ENCODE peak calls at places on chromosomes 16 and 17, in nine cellular contexts. One of them, this sample, is unnamed.

GRCh38 chr17:2466936-2467335 is 44.8 kb downstream of the METTL16 start:
- DNase-seq in stimulated activated CD4-positive, alpha-beta T cell treated with anti-CD3 and anti-CD28 coated beads, Interleukin-4, amount 100 ng/mL, for 48 hours: no peak
- DNase-seq in choroid plexus epithelial cell: no peak
- DNase-seq in GM18507: no peak
- DNase-seq in GM23248: no peak
- DNase-seq in B cell: no peak
- DNase-seq in HTR-8/SVneo: no peak
- DNase-seq in ACHN: peak
- DNase-seq in stimulated activated CD8-positive, alpha-beta memory T cell treated with anti-CD3 and anti-CD28 coated beads, Interleukin-7, amount 100 ng/mL, for 24 hours: no peak
- DNase-seq in this sample: no peak

GRCh38 chr16:49496656-49497055 is 123.1 kb downstream of the C16orf78 start:
- DNase-seq in stimulated activated CD4-positive, alpha-beta T cell treated with anti-CD3 and anti-CD28 coated beads, Interleukin-4, amount 100 ng/mL, for 48 hours: no peak
- DNase-seq in GM18507: no peak
- DNase-seq in B cell: no peak
- DNase-seq in ACHN: no peak
- DNase-seq in stimulated activated CD8-positive, alpha-beta memory T cell treated with anti-CD3 and anti-CD28 coated beads, Interleukin-7, amount 100 ng/mL, for 24 hours: no peak
- DNase-seq in GM23248: no peak
- DNase-seq in HTR-8/SVneo: no peak
- DNase-seq in choroid plexus epithelial cell: no peak
- DNase-seq in this sample: no peak

GRCh38 chr17:17125136-17126084 is 80.7 kb downstream of the PLD6 start:
- DNase-seq in HTR-8/SVneo: no peak
- DNase-seq in stimulated activated CD4-positive, alpha-beta T cell treated with anti-CD3 and anti-CD28 coated beads, Interleukin-4, amount 100 ng/mL, for 48 hours: no peak
- DNase-seq in GM18507: no peak
- DNase-seq in ACHN: no peak
- DNase-seq in GM23248: no peak
- DNase-seq in stimulated activated CD8-positive, alpha-beta memory T cell treated with anti-CD3 and anti-CD28 coated beads, Interleukin-7, amount 100 ng/mL, for 24 hours: no peak
- DNase-seq in choroid plexus epithelial cell: peak
- DNase-seq in B cell: no peak
- DNase-seq in this sample: peak

GRCh38 chr17:53538129-53538617 is 284.6 kb upstream of the KIF2B start:
- DNase-seq in HTR-8/SVneo: no peak
- DNase-seq in stimulated activated CD8-positive, alpha-beta memory T cell treated with anti-CD3 and anti-CD28 coated beads, Interleukin-7, amount 100 ng/mL, for 24 hours: no peak
- DNase-seq in B cell: no peak
- DNase-seq in GM18507: no peak
- DNase-seq in ACHN: no peak
- DNase-seq in GM23248: no peak
- DNase-seq in stimulated activated CD4-positive, alpha-beta T cell treated with anti-CD3 and anti-CD28 coated beads, Interleukin-4, amount 100 ng/mL, for 48 hours: no peak
- DNase-seq in choroid plexus epithelial cell: no peak
- DNase-seq in this sample: no peak

GRCh38 chr17:70608193-70608592 is 438.9 kb downstream of the KCNJ2 start:
- DNase-seq in GM18507: no peak
- DNase-seq in choroid plexus epithelial cell: peak
- DNase-seq in stimulated activated CD8-positive, alpha-beta memory T cell treated with anti-CD3 and anti-CD28 coated beads, Interleukin-7, amount 100 ng/mL, for 24 hours: no peak
- DNase-seq in stimulated activated CD4-positive, alpha-beta T cell treated with anti-CD3 and anti-CD28 coated beads, Interleukin-4, amount 100 ng/mL, for 48 hours: no peak
- DNase-seq in GM23248: no peak
- DNase-seq in B cell: no peak
- DNase-seq in ACHN: peak
- DNase-seq in HTR-8/SVneo: no peak
- DNase-seq in this sample: no peak

GRCh38 chr16:80670170-80670865 is 129.5 kb downstream of the DYNLRB2 start:
- DNase-seq in stimulated activated CD4-positive, alpha-beta T cell treated with anti-CD3 and anti-CD28 coated beads, Interleukin-4, amount 100 ng/mL, for 48 hours: no peak
- DNase-seq in stimulated activated CD8-positive, alpha-beta memory T cell treated with anti-CD3 and anti-CD28 coated beads, Interleukin-7, amount 100 ng/mL, for 24 hours: peak
- DNase-seq in choroid plexus epithelial cell: no peak
- DNase-seq in GM23248: no peak
- DNase-seq in HTR-8/SVneo: no peak
- DNase-seq in B cell: peak
- DNase-seq in ACHN: no peak
- DNase-seq in GM18507: no peak
- DNase-seq in this sample: no peak

GRCh38 chr17:32314636-32315035 is 27.3 kb downstream of the C17orf75 start:
- DNase-seq in stimulated activated CD4-positive, alpha-beta T cell treated with anti-CD3 and anti-CD28 coated beads, Interleukin-4, amount 100 ng/mL, for 48 hours: no peak
- DNase-seq in choroid plexus epithelial cell: no peak
- DNase-seq in GM23248: no peak
- DNase-seq in HTR-8/SVneo: no peak
- DNase-seq in ACHN: no peak
- DNase-seq in B cell: no peak
- DNase-seq in stimulated activated CD8-positive, alpha-beta memory T cell treated with anti-CD3 and anti-CD28 coated beads, Interleukin-7, amount 100 ng/mL, for 24 hours: no peak
- DNase-seq in GM18507: no peak
- DNase-seq in this sample: no peak

GRCh38 chr16:72834499-72834898 is 213.4 kb downstream of the ZFHX3 start:
- DNase-seq in B cell: no peak
- DNase-seq in HTR-8/SVneo: no peak
- DNase-seq in ACHN: no peak
- DNase-seq in stimulated activated CD8-positive, alpha-beta memory T cell treated with anti-CD3 and anti-CD28 coated beads, Interleukin-7, amount 100 ng/mL, for 24 hours: no peak
- DNase-seq in stimulated activated CD4-positive, alpha-beta T cell treated with anti-CD3 and anti-CD28 coated beads, Interleukin-4, amount 100 ng/mL, for 48 hours: no peak
- DNase-seq in GM23248: no peak
- DNase-seq in choroid plexus epithelial cell: no peak
- DNase-seq in GM18507: no peak
- DNase-seq in this sample: peak

GRCh38 chr16:83971165-83972130 is 3.4 kb downstream of the NECAB2 start:
- DNase-seq in GM18507: no peak
- DNase-seq in stimulated activated CD4-positive, alpha-beta T cell treated with anti-CD3 and anti-CD28 coated beads, Interleukin-4, amount 100 ng/mL, for 48 hours: no peak
- DNase-seq in HTR-8/SVneo: no peak
- DNase-seq in GM23248: peak
- DNase-seq in choroid plexus epithelial cell: no peak
- DNase-seq in B cell: no peak
- DNase-seq in stimulated activated CD8-positive, alpha-beta memory T cell treated with anti-CD3 and anti-CD28 coated beads, Interleukin-7, amount 100 ng/mL, for 24 hours: no peak
- DNase-seq in ACHN: no peak
- DNase-seq in this sample: no peak

GRCh38 chr17:44502598-44503079 is 567 bp downstream of the GPATCH8 start:
- DNase-seq in ACHN: peak
- DNase-seq in stimulated activated CD4-positive, alpha-beta T cell treated with anti-CD3 and anti-CD28 coated beads, Interleukin-4, amount 100 ng/mL, for 48 hours: no peak
- DNase-seq in GM23248: peak
- DNase-seq in GM18507: no peak
- DNase-seq in HTR-8/SVneo: no peak
- DNase-seq in B cell: no peak
- DNase-seq in choroid plexus epithelial cell: peak
- DNase-seq in stimulated activated CD8-positive, alpha-beta memory T cell treated with anti-CD3 and anti-CD28 coated beads, Interleukin-7, amount 100 ng/mL, for 24 hours: no peak
- DNase-seq in this sample: no peak

GRCh38 chr16:12829096-12829888 is 25.6 kb upstream of the CPPED1 start:
- DNase-seq in HTR-8/SVneo: no peak
- DNase-seq in ACHN: no peak
- DNase-seq in stimulated activated CD8-positive, alpha-beta memory T cell treated with anti-CD3 and anti-CD28 coated beads, Interleukin-7, amount 100 ng/mL, for 24 hours: no peak
- DNase-seq in GM23248: no peak
- DNase-seq in GM18507: no peak
- DNase-seq in B cell: no peak
- DNase-seq in choroid plexus epithelial cell: no peak
- DNase-seq in stimulated activated CD4-positive, alpha-beta T cell treated with anti-CD3 and anti-CD28 coated beads, Interleukin-4, amount 100 ng/mL, for 48 hours: no peak
- DNase-seq in this sample: no peak

GRCh38 chr16:3698941-3699340 is 18.4 kb downstream of the TRAP1 start:
- DNase-seq in GM23248: no peak
- DNase-seq in GM18507: no peak
- DNase-seq in stimulated activated CD4-positive, alpha-beta T cell treated with anti-CD3 and anti-CD28 coated beads, Interleukin-4, amount 100 ng/mL, for 48 hours: no peak
- DNase-seq in B cell: no peak
- DNase-seq in stimulated activated CD8-positive, alpha-beta memory T cell treated with anti-CD3 and anti-CD28 coated beads, Interleukin-7, amount 100 ng/mL, for 24 hours: no peak
- DNase-seq in choroid plexus epithelial cell: no peak
- DNase-seq in ACHN: no peak
- DNase-seq in HTR-8/SVneo: no peak
- DNase-seq in this sample: no peak

GRCh38 chr17:75067856-75068255 is 19.9 kb upstream of the SLC16A5 start:
- DNase-seq in GM23248: no peak
- DNase-seq in stimulated activated CD4-positive, alpha-beta T cell treated with anti-CD3 and anti-CD28 coated beads, Interleukin-4, amount 100 ng/mL, for 48 hours: no peak
- DNase-seq in HTR-8/SVneo: no peak
- DNase-seq in B cell: no peak
- DNase-seq in choroid plexus epithelial cell: no peak
- DNase-seq in ACHN: no peak
- DNase-seq in stimulated activated CD8-positive, alpha-beta memory T cell treated with anti-CD3 and anti-CD28 coated beads, Interleukin-7, amount 100 ng/mL, for 24 hours: no peak
- DNase-seq in GM18507: no peak
- DNase-seq in this sample: no peak

GRCh38 chr16:67844441-67844840 is 2.3 kb upstream of the NUTF2 start:
- DNase-seq in HTR-8/SVneo: no peak
- DNase-seq in choroid plexus epithelial cell: peak
- DNase-seq in stimulated activated CD4-positive, alpha-beta T cell treated with anti-CD3 and anti-CD28 coated beads, Interleukin-4, amount 100 ng/mL, for 48 hours: no peak
- DNase-seq in ACHN: peak
- DNase-seq in GM23248: peak
- DNase-seq in stimulated activated CD8-positive, alpha-beta memory T cell treated with anti-CD3 and anti-CD28 coated beads, Interleukin-7, amount 100 ng/mL, for 24 hours: no peak
- DNase-seq in GM18507: no peak
- DNase-seq in B cell: no peak
- DNase-seq in this sample: no peak